ENCODE peak calls at places on chromosomes 7 and 10, in four cellular contexts. I, S, J and F are unnamed samples.

GRCh38 chr10:46549171-46550075 is 7.0 kb downstream of the GPRIN2 start:
- DNase-seq in J (no peak), I (no peak), S (peak; percentile 17), F (peak; percentile 82)

GRCh38 chr7:132488634-132489302 is 87.5 kb downstream of the PLXNA4 start:
- DNase-seq in I (peak; percentile 70), S (no peak), J (no peak), F (no peak)

GRCh38 chr7:108845960-108846359 is 276.3 kb downstream of the DNAJB9 start:
- DNase-seq in I (no peak), S (no peak), J (no peak), F (no peak)

GRCh38 chr7:132666076-132666775 is 90.0 kb upstream of the PLXNA4 start:
- DNase-seq in J (no peak), I (peak; percentile 25), S (no peak), F (no peak)

GRCh38 chr10:22927163-22927562 is 690 bp upstream of the ARMC3 start:
- DNase-seq in I (no peak), J (no peak), S (no peak), F (no peak)

GRCh38 chr7:92754756-92755581 is 81.4 kb downstream of the CDK6 start:
- DNase-seq in I (no peak), S (no peak), J (no peak), F (no peak)

GRCh38 chr7:99848420-99849216 is 20.8 kb downstream of the CYP3A43 start:
- DNase-seq in I (no peak), S (no peak), J (no peak), F (no peak)

GRCh38 chr7:121634356-121634755 is 238.2 kb upstream of the FAM3C start:
- DNase-seq in S (no peak), I (no peak), J (no peak), F (no peak)

GRCh38 chr10:51729822-51730530 is 30.6 kb upstream of the CSTF2T start:
- DNase-seq in I (no peak), J (no peak), S (no peak), F (no peak)

GRCh38 chr7:115409682-115410426 is 488.0 kb downstream of the MDFIC start:
- DNase-seq in I (no peak), J (no peak), S (no peak), F (no peak)

GRCh38 chr7:108270385-108270784 is 140.2 kb upstream of the LAMB4 start:
- DNase-seq in I (no peak), J (no peak), S (no peak), F (no peak)

GRCh38 chr7:57403601-57404342 is 46.2 kb upstream of the ZNF716 start:
- DNase-seq in S (no peak), I (peak; percentile 36), J (no peak), F (no peak)

GRCh38 chr10:115335366-115335765 is 242.2 kb downstream of the ATRNL1 start:
- DNase-seq in J (no peak), I (peak; percentile 2), S (no peak), F (no peak)

GRCh38 chr10:84494849-84495180 is 166.4 kb downstream of the CCSER2 start:
- DNase-seq in J (no peak), I (no peak), S (no peak), F (no peak)

GRCh38 chr7:152076940-152077933 is 51.8 kb downstream of the GALNT11 start:
- DNase-seq in I (peak; percentile 35), S (no peak), J (no peak), F (no peak)

GRCh38 chr7:99209781-99210180 is 1.9 kb upstream of the KPNA7 start:
- DNase-seq in I (no peak), J (no peak), S (no peak), F (no peak)

GRCh38 chr7:100891555-100891954 is 2.0 kb upstream of the UFSP1 start:
- DNase-seq in I (peak; percentile 44), J (no peak), S (no peak), F (no peak)

GRCh38 chr7:57342954-57343353 is 107.0 kb upstream of the ZNF716 start:
- DNase-seq in I (no peak), J (no peak), S (no peak), F (no peak)

GRCh38 chr7:47536705-47537611 is 45.0 kb downstream of the TNS3 start:
- DNase-seq in I (peak; percentile 82), J (no peak), S (peak; percentile 73), F (no peak)

GRCh38 chr10:133396035-133396624 is 2.2 kb downstream of the MTG1 start:
- DNase-seq in S (no peak), J (no peak), I (no peak), F (peak; percentile 27)

GRCh38 chr7:44403176-44403759 is 77.9 kb upstream of the CAMK2B start:
- DNase-seq in I (no peak), J (no peak), S (no peak), F (no peak)

GRCh38 chr10:103849880-103850571 is 5.3 kb downstream of the SH3PXD2A start:
- DNase-seq in J (no peak), S (peak; percentile 51), I (peak; percentile 98), F (no peak)

GRCh38 chr10:3786295-3786981 is 1.4 kb upstream of the KLF6 start:
- DNase-seq in I (peak; percentile 56), J (no peak), S (peak; percentile 60), F (no peak)

GRCh38 chr10:133131754-133132710 is 28.0 kb upstream of the KNDC1 start:
- DNase-seq in I (no peak), J (no peak), S (peak; percentile 6), F (peak; percentile 34)

GRCh38 chr7:26413007-26413691 is 121.5 kb downstream of the SNX10 start:
- DNase-seq in S (no peak), I (no peak), J (no peak), F (no peak)

GRCh38 chr10:119691726-119692125 is 34.1 kb upstream of the INPP5F start:
- DNase-seq in I (no peak), S (no peak), J (no peak), F (no peak)

GRCh38 chr7:121505021-121505420 is 108.9 kb upstream of the FAM3C start:
- DNase-seq in J (no peak), S (no peak), I (peak; percentile 74), F (no peak)

GRCh38 chr7:76054129-76055120 is 6.5 kb downstream of the MDH2 start:
- DNase-seq in I (peak; percentile 81), J (no peak), S (no peak), F (no peak)

GRCh38 chr10:69801434-69802315 is at the start of gene COL13A1:
- DNase-seq in J (no peak), S (peak; percentile 40), I (peak; percentile 69), F (peak; percentile 77)

GRCh38 chr10:78952686-78953085 is 116.1 kb upstream of the ZMIZ1 start:
- DNase-seq in S (peak; percentile 69), J (no peak), I (peak; percentile 87), F (no peak)

GRCh38 chr7:155248366-155248756 is 49.3 kb upstream of the INSIG1 start:
- DNase-seq in I (no peak), J (no peak), S (no peak), F (no peak)

GRCh38 chr10:24209946-24210491 is 1.1 kb downstream of the KIAA1217 start:
- DNase-seq in J (peak; percentile 6), S (peak; percentile 32), I (peak; percentile 86), F (no peak)

GRCh38 chr7:129169171-129169643 is 19.2 kb upstream of the SMO start:
- DNase-seq in S (peak; percentile 47), I (peak; percentile 19), J (no peak), F (no peak)

GRCh38 chr10:93509816-93510215 is 13.4 kb downstream of the CEP55 start:
- DNase-seq in S (no peak), I (no peak), J (no peak), F (no peak)

GRCh38 chr10:71039551-71039950 is 151.2 kb upstream of the PCBD1 start:
- DNase-seq in I (no peak), S (no peak), J (no peak), F (no peak)

GRCh38 chr7:2637505-2638223 is 5.9 kb downstream of the TTYH3 start:
- DNase-seq in J (no peak), S (no peak), I (no peak), F (no peak)

GRCh38 chr10:11509036-11509435 is 102.4 kb downstream of the USP6NL start:
- DNase-seq in I (no peak), J (no peak), S (no peak), F (no peak)

GRCh38 chr10:110382695-110383094 is 78.0 kb upstream of the SMNDC1 start:
- DNase-seq in S (no peak), I (no peak), J (no peak), F (no peak)

GRCh38 chr10:132183046-132183445 is 3.7 kb upstream of the DPYSL4 start:
- DNase-seq in J (no peak), I (no peak), S (no peak), F (no peak)

GRCh38 chr7:90592036-90592435 is 4.1 kb upstream of the CDK14 start:
- DNase-seq in I (peak; percentile 72), J (no peak), S (no peak), F (no peak)